ENCODE peak calls at places on chromosomes 16 and 17, in four cellular contexts. Q is M059J, U is activated T-helper 1 cell treated with Interleukin-2 at 50 U/mL for 16 hours, G is NCI-H1417. V is an unnamed sample.

GRCh38 chr17:50785942-50786570 is 18.7 kb upstream of the ANKRD40CL start:
- DNase-seq in Q (peak), U (no peak), G (peak), V (peak)

GRCh38 chr17:51869387-51869786 is 289.1 kb downstream of the CA10 start:
- DNase-seq in Q (peak), U (no peak), G (no peak), V (no peak)

GRCh38 chr17:45302649-45303173 is 14.1 kb downstream of the MAP3K14 start:
- DNase-seq in Q (peak), U (no peak), G (no peak), V (no peak)

GRCh38 chr16:72985148-72985882 is 62.6 kb downstream of the ZFHX3 start:
- DNase-seq in Q (no peak), U (no peak), G (no peak), V (no peak)

GRCh38 chr17:29571883-29572681 is 3.6 kb downstream of the TP53I13 start:
- DNase-seq in Q (no peak), U (no peak), G (no peak), V (peak)

GRCh38 chr16:86396918-86397317 is 113.4 kb upstream of the FOXF1 start:
- DNase-seq in Q (peak), U (no peak), G (no peak), V (peak)

GRCh38 chr16:71867934-71868333 is 16.0 kb downstream of the ZNF821 start:
- DNase-seq in Q (no peak), U (no peak), G (peak), V (no peak)

GRCh38 chr17:47844230-47844629 is 3.2 kb upstream of the SCRN2 start:
- DNase-seq in Q (peak), U (no peak), G (peak), V (no peak)

GRCh38 chr17:76736349-76737081 is 616 bp downstream of the SRSF2 start:
- DNase-seq in Q (peak), U (peak), G (peak), V (peak)